ENCODE peak calls at places on chromosomes 6 and 20, in five cellular contexts. U is aorta; R is fibroblast of the aortic adventitia; A is CD8-positive, alpha-beta T cell; M is right lobe of liver. B is an unnamed sample.

GRCh38 chr6:116393430-116393829 is 22.7 kb downstream of the DSE start:
- DNase-seq in U (no peak), R (no peak), A (no peak), M (no peak), B (no peak)

GRCh38 chr6:16420715-16421461 is 182.5 kb downstream of the GMPR start:
- DNase-seq in U (no peak), R (peak; percentile 60), A (peak; percentile 33), M (no peak), B (no peak)

GRCh38 chr6:393391-394221 is 2.1 kb downstream of the IRF4 start:
- DNase-seq in U (no peak), R (no peak), A (no peak), M (no peak), B (no peak)

GRCh38 chr20:35021063-35021462 is 65.4 kb downstream of the MYH7B start:
- DNase-seq in U (peak; percentile 43), R (no peak), A (no peak), M (no peak), B (no peak)

GRCh38 chr20:16215056-16215455 is 358.2 kb downstream of the KIF16B start:
- DNase-seq in U (no peak), R (no peak), A (no peak), M (no peak), B (no peak)

GRCh38 chr6:41027799-41028617 is 11.0 kb downstream of the UNC5CL start:
- DNase-seq in U (peak; percentile 97), R (peak; percentile 62), A (peak; percentile 73), M (peak; percentile 86), B (peak; percentile 89)

GRCh38 chr6:144581807-144582537 is 296.8 kb downstream of the UTRN start:
- DNase-seq in U (no peak), R (peak; percentile 43), A (no peak), M (no peak), B (peak; percentile 32)

GRCh38 chr6:154041001-154041400 is 2.0 kb downstream of the OPRM1 start:
- DNase-seq in U (no peak), R (no peak), A (no peak), M (no peak), B (no peak)

GRCh38 chr6:106906227-106906626 is 68.3 kb downstream of the CD24 start:
- DNase-seq in U (no peak), R (no peak), A (no peak), M (no peak), B (no peak)

GRCh38 chr6:26554669-26555504 is 16.7 kb downstream of the HMGN4 start:
- DNase-seq in U (no peak), R (peak; percentile 72), A (peak; percentile 36), M (no peak), B (peak; percentile 50)

GRCh38 chr6:26555505-26556262 is 17.5 kb downstream of the HMGN4 start:
- DNase-seq in U (no peak), R (no peak), A (no peak), M (no peak), B (no peak)

GRCh38 chr6:26553739-26554668 is 15.8 kb downstream of the HMGN4 start:
- DNase-seq in U (peak; percentile 93), R (peak; percentile 99), A (peak; percentile 73), M (peak; percentile 69), B (peak; percentile 89)

GRCh38 chr6:26553264-26553738 is 15.1 kb downstream of the HMGN4 start:
- DNase-seq in U (peak; percentile 89), R (peak; percentile 88), A (peak; percentile 74), M (peak; percentile 62), B (peak; percentile 82)

DNA sequence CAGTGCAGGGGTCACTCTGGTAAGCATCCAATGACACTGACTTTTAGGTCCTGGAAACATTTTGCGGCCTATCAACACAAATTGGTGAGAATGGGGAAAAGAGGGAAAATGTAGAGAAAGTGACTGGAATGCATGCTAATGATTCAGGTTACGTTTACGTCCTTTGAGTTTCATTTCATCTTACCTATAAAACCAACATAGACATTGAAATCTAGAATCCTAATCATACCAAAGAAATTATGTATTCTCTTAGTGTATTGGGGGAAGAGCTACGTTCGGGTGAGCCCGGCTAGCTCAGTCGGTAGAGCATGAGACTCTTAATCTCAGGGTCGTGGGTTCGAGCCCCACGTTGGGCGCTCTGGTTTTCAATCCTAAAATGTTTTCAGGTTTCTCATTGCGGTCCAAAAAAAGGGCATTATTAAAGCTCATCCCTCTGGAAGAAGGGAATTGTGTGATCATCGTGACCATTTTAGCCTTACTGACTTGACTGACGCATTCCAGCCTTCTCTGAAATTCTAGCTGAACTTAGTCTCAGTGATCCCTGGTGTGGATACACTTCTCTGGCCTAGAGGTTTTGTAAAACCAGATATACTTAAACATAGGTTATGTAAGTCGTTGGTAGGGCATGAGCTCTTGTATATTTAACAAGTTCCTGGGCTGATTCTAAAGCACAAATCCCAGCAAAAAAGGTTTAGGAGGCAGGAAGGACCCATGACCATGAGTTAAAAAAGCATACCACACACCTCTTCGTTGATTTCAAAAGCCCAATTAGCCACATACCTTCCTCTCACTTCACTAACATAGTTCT is 18.3 kb downstream of the HMGN4 start:
- DNase-seq in U (no peak), R (peak; percentile 95), A (no peak), M (no peak), B (no peak)
- H3K4me3 ChIP-seq in U (no peak overlapping the region), R (no peak overlapping the region), A (no peak overlapping the region), M (no peak overlapping the region), B (no peak overlapping the region)

GRCh38 chr6:10441004-10441654 is 26.3 kb upstream of the TFAP2A start:
- DNase-seq in U (no peak), R (peak; percentile 96), A (no peak), M (no peak), B (no peak)
- H3K4me3 ChIP-seq in U (no peak overlapping the region), R (no peak overlapping the region), A (no peak overlapping the region), M (no peak overlapping the region), B (no peak overlapping the region)

GRCh38 chr6:166757226-166758135 is 130.4 kb upstream of the RPS6KA2 start:
- DNase-seq in U (no peak), R (peak; percentile 25), A (no peak), M (no peak), B (no peak)
- H3K4me3 ChIP-seq in U (no peak overlapping the region), R (peak overlapping the region; percentile 28), A (no peak overlapping the region), M (no peak overlapping the region), B (no peak overlapping the region)

DNA sequence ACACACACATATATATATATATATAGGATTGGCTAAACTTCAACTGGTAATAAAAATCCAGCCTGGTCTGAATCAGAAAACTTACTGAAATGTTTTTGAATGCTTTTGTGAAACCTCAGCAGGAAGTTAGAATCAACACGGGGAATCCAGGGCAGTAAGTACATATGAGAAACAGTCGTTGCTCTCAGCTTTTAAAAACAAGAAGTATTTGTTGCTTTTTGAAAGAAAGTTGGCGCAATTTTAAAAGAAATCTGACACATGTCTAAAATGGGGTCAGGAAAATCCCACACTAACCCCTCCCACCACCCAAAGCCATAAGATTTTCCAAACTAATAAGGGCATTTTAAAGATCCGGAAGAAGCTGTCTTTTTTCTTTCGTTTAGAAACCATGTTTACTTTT is 11.5 kb upstream of the CCDC170 start:
- DNase-seq in U (no peak), R (peak; percentile 33), A (no peak), M (no peak), B (no peak)
- H3K4me3 ChIP-seq in U (no peak overlapping the region), R (no peak overlapping the region), A (no peak overlapping the region), M (no peak overlapping the region), B (no peak overlapping the region)

GRCh38 chr6:11700118-11700718 is 78.4 kb downstream of the ADTRP start:
- DNase-seq in U (no peak), R (peak; percentile 82), A (no peak), M (no peak), B (no peak)

GRCh38 chr6:11701568-11701967 is 77.0 kb downstream of the ADTRP start:
- DNase-seq in U (no peak), R (no peak), A (no peak), M (no peak), B (no peak)

GRCh38 chr6:11702796-11703130 is 75.8 kb downstream of the ADTRP start:
- DNase-seq in U (no peak), R (no peak), A (no peak), M (no peak), B (peak; percentile 78)

GRCh38 chr6:11705069-11705468 is 73.5 kb downstream of the ADTRP start:
- DNase-seq in U (no peak), R (no peak), A (no peak), M (no peak), B (no peak)

DNA sequence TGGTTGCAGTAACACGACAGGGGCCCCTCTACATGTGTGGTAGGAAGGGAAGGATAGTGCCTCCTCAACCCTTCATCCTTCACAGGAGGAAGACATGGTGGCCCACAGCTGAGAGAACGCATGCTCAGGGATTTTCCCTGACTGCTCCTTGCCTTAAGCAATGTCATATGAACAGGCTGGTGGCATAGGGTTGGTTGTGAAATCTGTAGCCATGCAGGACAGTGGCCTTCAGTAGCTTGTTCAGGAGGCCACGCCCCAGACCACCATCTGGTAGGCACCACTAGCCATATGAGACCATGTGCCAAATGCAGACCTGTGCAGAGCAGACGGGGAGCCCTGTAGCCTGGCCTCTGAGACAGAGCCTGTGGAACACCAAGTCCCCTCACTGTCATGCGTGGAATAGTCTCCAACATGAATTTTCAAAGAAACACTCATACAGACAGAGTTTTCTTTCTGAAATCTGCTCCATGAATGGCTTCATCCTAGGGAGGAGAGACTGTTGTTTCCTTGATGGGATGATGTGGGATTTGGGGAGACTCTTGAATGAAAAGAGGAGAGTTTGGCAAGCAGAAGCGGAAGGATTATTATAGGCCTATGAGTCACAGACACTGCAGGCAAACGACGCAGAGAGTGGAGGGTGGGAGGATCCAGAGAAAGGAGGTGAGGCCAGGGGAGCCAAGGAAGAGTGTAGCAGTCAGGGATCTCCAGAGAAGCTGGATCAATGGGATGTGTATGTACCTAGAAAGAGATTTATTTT is 76.4 kb downstream of the ADTRP start:
- DNase-seq in U (no peak), R (peak; percentile 69), A (no peak), M (no peak), B (no peak)
- H3K4me3 ChIP-seq in U (no peak overlapping the region), R (no peak overlapping the region), A (no peak overlapping the region), M (no peak overlapping the region), B (no peak overlapping the region)

DNA sequence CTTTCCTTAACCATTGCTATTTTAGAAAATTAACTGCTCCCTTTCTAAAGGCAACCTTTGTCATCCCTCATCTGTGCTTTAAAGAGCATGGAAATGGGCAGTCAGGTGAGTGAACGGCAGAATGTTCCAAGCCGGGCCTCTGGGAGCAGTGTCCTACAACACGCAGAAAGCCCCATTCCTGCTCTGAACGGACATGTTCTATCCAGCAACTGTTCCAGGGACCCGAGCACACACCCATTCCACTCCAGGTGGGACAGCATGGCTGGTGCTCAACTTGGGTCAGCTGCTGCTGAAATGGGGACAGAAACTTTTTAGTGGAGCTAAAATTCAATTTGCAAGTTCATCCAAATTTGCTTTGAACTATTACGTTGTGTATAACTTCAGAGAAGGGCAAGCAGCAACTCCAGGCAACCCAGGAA is 26.7 kb downstream of the DIDO1 start:
- DNase-seq in U (peak; percentile 35), R (no peak), A (no peak), M (peak; percentile 42), B (no peak)
- H3K4me3 ChIP-seq in U (no peak overlapping the region), R (no peak overlapping the region), A (no peak overlapping the region), M (no peak overlapping the region), B (no peak overlapping the region)

DNA sequence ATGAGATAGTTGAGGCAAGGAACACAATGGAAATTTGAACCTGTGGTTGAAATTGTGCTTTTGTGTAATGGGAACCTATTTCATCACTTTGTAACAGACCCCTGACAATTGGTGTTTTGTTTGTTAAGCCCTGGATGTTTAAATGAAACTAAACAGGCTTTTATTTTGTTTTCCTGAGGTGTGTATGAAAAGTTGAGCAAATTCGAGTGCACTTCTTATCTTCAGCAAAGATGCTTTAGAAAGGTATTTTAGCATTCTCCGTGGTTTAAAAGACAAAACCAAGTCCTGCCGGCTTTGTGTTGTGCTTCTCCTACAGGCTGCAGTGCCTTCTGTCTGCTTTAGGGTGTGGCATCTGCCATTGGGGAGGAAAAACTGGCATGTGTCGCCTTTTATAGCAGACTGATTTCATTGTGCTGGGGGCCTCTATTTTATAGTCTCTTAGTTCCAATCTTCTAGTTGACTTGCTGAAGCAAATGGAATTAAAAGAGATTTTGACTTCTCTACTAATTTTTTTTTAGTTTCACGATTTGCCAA is 2.2 kb upstream of the ARID1B start:
- DNase-seq in U (no peak), R (peak; percentile 35), A (no peak), M (no peak), B (peak; percentile 62)
- H3K4me3 ChIP-seq in U (no peak overlapping the region), R (peak overlapping the region; percentile 16), A (no peak overlapping the region), M (no peak overlapping the region), B (no peak overlapping the region)